ENCODE peak calls at places on chromosomes 12 and 14, in seven cellular contexts. K, Z, R, L, I, O and P are unnamed samples.

GRCh38 chr12:89475203-89475990 is 49.2 kb downstream of the GALNT4 start:
- DNase-seq in L (no peak), K (no peak), I (no peak), Z (no peak), O (no peak), R (no peak), P (no peak)

GRCh38 chr12:80617733-80618132 is 89.7 kb upstream of the MYF6 start:
- DNase-seq in Z (no peak), O (no peak), I (no peak), L (no peak), K (no peak), R (no peak), P (no peak)

GRCh38 chr12:109759595-109759994 is 46.0 kb downstream of the FAM222A start:
- DNase-seq in L (peak; percentile 54), O (no peak), R (no peak), Z (no peak), K (no peak), I (no peak), P (no peak)

GRCh38 chr14:105537580-105538474 is 11.4 kb downstream of the TMEM121 start:
- DNase-seq in L (peak; percentile 69), Z (peak; percentile 56), K (peak; percentile 90), R (peak; percentile 41), O (no peak), I (peak; percentile 76), P (no peak)

GRCh38 chr12:46209165-46209564 is 59.7 kb downstream of the SLC38A1 start:
- DNase-seq in L (no peak), R (peak; percentile 49), K (no peak), O (no peak), Z (peak; percentile 19), I (no peak), P (no peak)

GRCh38 chr12:63917864-63918742 is 73.6 kb downstream of the SRGAP1 start:
- DNase-seq in K (no peak), Z (no peak), L (no peak), R (peak; percentile 70), O (peak; percentile 33), I (no peak), P (peak; percentile 62)

GRCh38 chr14:78157855-78158436 is 12.2 kb upstream of the NRXN3 start:
- DNase-seq in K (peak; percentile 57), L (no peak), O (no peak), I (no peak), R (peak; percentile 12), Z (no peak), P (no peak)

GRCh38 chr12:69901141-69901900 is 76.3 kb downstream of the MYRFL start:
- DNase-seq in L (no peak), K (no peak), Z (no peak), O (no peak), R (peak; percentile 17), I (no peak), P (no peak)

GRCh38 chr12:92784356-92784755 is 81.6 kb downstream of the PLEKHG7 start:
- DNase-seq in Z (no peak), I (no peak), K (no peak), O (no peak), R (no peak), L (no peak), P (no peak)

GRCh38 chr12:55820679-55821078 is 2.8 kb downstream of the ORMDL2 start:
- DNase-seq in Z (no peak), L (no peak), I (no peak), R (peak; percentile 57), O (no peak), K (no peak), P (no peak)

GRCh38 chr12:30019386-30020140 is 235.8 kb upstream of the TMTC1 start:
- DNase-seq in I (no peak), Z (no peak), R (no peak), L (no peak), K (no peak), O (no peak), P (no peak)

GRCh38 chr14:66485910-66486421 is at the start of gene CCDC196:
- DNase-seq in R (no peak), Z (no peak), I (no peak), L (no peak), K (no peak), O (no peak), P (no peak)

GRCh38 chr12:46663297-46663696 is 162.5 kb downstream of the SLC38A4 start:
- DNase-seq in K (no peak), O (no peak), I (no peak), R (no peak), L (no peak), Z (no peak), P (no peak)

GRCh38 chr12:76470028-76470939 is 89.3 kb downstream of the OSBPL8 start:
- DNase-seq in I (no peak), O (no peak), L (no peak), R (peak; percentile 61), K (peak; percentile 21), Z (no peak), P (peak; percentile 84)

GRCh38 chr12:86367137-86367536 is 110.9 kb upstream of the MGAT4C start:
- DNase-seq in L (no peak), O (no peak), I (no peak), K (no peak), Z (no peak), R (no peak), P (no peak)

GRCh38 chr14:50335389-50335788 is 23.3 kb downstream of the DMAC2L start:
- DNase-seq in I (no peak), K (peak; percentile 74), R (peak; percentile 95), O (peak; percentile 82), L (peak; percentile 60), Z (no peak), P (peak; percentile 74)

GRCh38 chr12:132840536-132840935 is 11.9 kb upstream of the GOLGA3 start:
- DNase-seq in L (no peak), O (no peak), Z (no peak), K (no peak), I (no peak), R (no peak), P (no peak)

GRCh38 chr12:14290951-14291350 is 74.5 kb upstream of the ATF7IP start:
- DNase-seq in O (no peak), I (no peak), R (no peak), K (no peak), L (no peak), Z (no peak), P (no peak)

GRCh38 chr14:38391334-38391733 is 135.4 kb upstream of the CLEC14A start:
- DNase-seq in R (no peak), I (no peak), L (no peak), K (no peak), Z (no peak), O (no peak), P (no peak)